ENCODE peak calls at places on chromosome 14, in five cellular contexts. V is activated T-helper 1 cell treated with anti-CD3 and anti-CD28 coated beads, Interleukin-2, amount 50 U/mL, for 16 hours; W is COLO829; Z is aorta; L is activated T-cell treated with anti-CD3 and anti-CD28 coated beads for 1 hour. J is an unnamed sample.

GRCh38 chr14:65352964-65353530 is 59.5 kb upstream of the FUT8 start:
- DNase-seq in Z (no peak), L (no peak), W (no peak), V (no peak), J (no peak)

GRCh38 chr14:72439707-72440106 is 454.2 kb downstream of the DPF3 start:
- DNase-seq in L (no peak), Z (no peak), W (no peak), V (no peak), J (no peak)

GRCh38 chr14:78363008-78363407 is 192.8 kb downstream of the NRXN3 start:
- DNase-seq in Z (no peak), V (no peak), W (no peak), L (no peak), J (no peak)

GRCh38 chr14:54175298-54175942 is 218.8 kb upstream of the BMP4 start:
- DNase-seq in Z (peak; percentile 46), W (peak; percentile 59), L (no peak), V (no peak), J (no peak)

GRCh38 chr14:97978336-97978735 is 1181.2 kb downstream of the VRK1 start:
- DNase-seq in V (peak; percentile 53), W (peak; percentile 26), Z (peak; percentile 87), L (peak; percentile 61), J (peak; percentile 83)

GRCh38 chr14:60981626-60982455 is 796 bp downstream of the SLC38A6 start:
- DNase-seq in V (no peak), L (no peak), Z (no peak), W (peak; percentile 50), J (no peak)

GRCh38 chr14:102654298-102654697 is 61.8 kb downstream of the RCOR1 start:
- DNase-seq in W (no peak), V (no peak), L (no peak), Z (no peak), J (no peak)

GRCh38 chr14:69828372-69828771 is 31.3 kb upstream of the SLC10A1 start:
- DNase-seq in W (no peak), Z (no peak), L (no peak), V (no peak), J (no peak)

GRCh38 chr14:76953196-76953945 is 75.1 kb downstream of the IRF2BPL start:
- DNase-seq in V (no peak), Z (peak; percentile 83), W (peak; percentile 78), L (peak; percentile 29), J (peak; percentile 77)

GRCh38 chr14:50388256-50388931 is 8.3 kb downstream of the CDKL1 start:
- DNase-seq in V (no peak), W (no peak), L (no peak), Z (no peak), J (no peak)

GRCh38 chr14:36791402-36791801 is 129.7 kb downstream of the PAX9 start:
- DNase-seq in W (no peak), L (no peak), V (no peak), Z (no peak), J (no peak)

GRCh38 chr14:35576856-35577255 is 42.9 kb downstream of the INSM2 start:
- DNase-seq in Z (no peak), V (no peak), L (no peak), W (no peak), J (no peak)

GRCh38 chr14:32028599-32028998 is 48.5 kb upstream of the ARHGAP5 start:
- DNase-seq in Z (no peak), W (no peak), L (no peak), V (no peak), J (no peak)

GRCh38 chr14:100504372-100505078 is 82.7 kb downstream of the BEGAIN start:
- DNase-seq in L (no peak), W (no peak), V (no peak), Z (no peak), J (no peak)

GRCh38 chr14:101502761-101503392 is 58.4 kb upstream of the DIO3 start:
- DNase-seq in L (no peak), W (no peak), V (no peak), Z (peak; percentile 17), J (no peak)

GRCh38 chr14:67999693-68000384 is 180.3 kb downstream of the RAD51B start:
- DNase-seq in V (no peak), Z (no peak), W (peak; percentile 78), L (no peak), J (no peak)

GRCh38 chr14:102594514-102595175 is 2.2 kb downstream of the RCOR1 start:
- DNase-seq in V (no peak), Z (peak; percentile 80), W (peak; percentile 89), L (peak; percentile 41), J (peak; percentile 76)

GRCh38 chr14:77181603-77182437 is at the start of gene TMEM63C:
- DNase-seq in L (peak; percentile 19), Z (no peak), W (no peak), V (no peak), J (no peak)

GRCh38 chr14:103110681-103111296 is 12.5 kb upstream of the TNFAIP2 start:
- DNase-seq in W (no peak), L (no peak), Z (no peak), V (no peak), J (no peak)

GRCh38 chr14:51676549-51676948 is 24.8 kb downstream of the FRMD6 start:
- DNase-seq in W (peak; percentile 90), L (no peak), Z (no peak), V (no peak), J (no peak)